ENCODE peak calls at places on chromosomes 7 and 10, in seven cellular contexts. F is mesenchymal stem cell; C is HAP-1; D is activated T-cell treated with anti-CD3 and anti-CD28 coated beads for 48 hours; P is activated naive CD8-positive, alpha-beta T cell treated with anti-CD3 and anti-CD28 coated beads, Interleukin-2, amount 50 U/mL, for 24 hours; J is H54; O is amniotic stem cell. K is an unnamed sample.

GRCh38 chr10:123390332-123390731 is 236.1 kb downstream of the BUB3 start:
- DNase-seq in F (no peak), C (no peak), D (no peak), P (no peak), J (no peak), O (no peak), K (no peak)

GRCh38 chr10:4242561-4243035 is 457.6 kb upstream of the KLF6 start:
- DNase-seq in F (peak), C (no peak), D (no peak), P (no peak), J (no peak), O (peak), K (no peak)

GRCh38 chr7:32069251-32069650 is 956 bp downstream of the PDE1C start:
- DNase-seq in F (no peak), C (no peak), D (no peak), P (no peak), J (no peak), O (no peak), K (no peak)

GRCh38 chr7:115267503-115267902 is 345.6 kb downstream of the MDFIC start:
- DNase-seq in F (no peak), C (no peak), D (no peak), P (no peak), J (no peak), O (no peak), K (no peak)

GRCh38 chr7:130144632-130145171 is 60.5 kb downstream of the TMEM209 start:
- DNase-seq in F (peak), C (no peak), D (no peak), P (no peak), J (no peak), O (no peak), K (no peak)

GRCh38 chr10:73060738-73061635 is 35.7 kb downstream of the P4HA1 start:
- DNase-seq in F (peak), C (no peak), D (no peak), P (no peak), J (no peak), O (no peak), K (no peak)

GRCh38 chr10:22461891-22462290 is 116.6 kb downstream of the SPAG6 start:
- DNase-seq in F (no peak), C (no peak), D (no peak), P (no peak), J (no peak), O (no peak), K (no peak)

GRCh38 chr7:16616542-16616941 is 29.0 kb downstream of the ANKMY2 start:
- DNase-seq in F (no peak), C (no peak), D (no peak), P (no peak), J (no peak), O (no peak), K (no peak)

GRCh38 chr7:46664458-46664857 is 743.4 kb upstream of the IGFBP3 start:
- DNase-seq in F (no peak), C (no peak), D (no peak), P (no peak), J (no peak), O (no peak), K (no peak)

GRCh38 chr7:26417911-26418413 is 126.3 kb downstream of the SNX10 start:
- DNase-seq in F (no peak), C (no peak), D (no peak), P (no peak), J (no peak), O (no peak), K (no peak)

GRCh38 chr10:14008648-14009072 is 322.1 kb downstream of the FRMD4A start:
- DNase-seq in F (peak), C (no peak), D (no peak), P (no peak), J (no peak), O (no peak), K (no peak)

GRCh38 chr10:67793313-67793712 is 44.7 kb downstream of the DNAJC12 start:
- DNase-seq in F (no peak), C (no peak), D (no peak), P (no peak), J (no peak), O (no peak), K (no peak)

GRCh38 chr10:27620425-27621397 is 116.6 kb downstream of the RAB18 start:
- DNase-seq in F (no peak), C (no peak), D (no peak), P (no peak), J (peak), O (peak), K (no peak)

GRCh38 chr10:77604941-77605351 is 32.7 kb downstream of the KCNMA1 start:
- DNase-seq in F (no peak), C (no peak), D (no peak), P (no peak), J (no peak), O (no peak), K (no peak)